ENCODE peak calls at places on chromosomes 5 and 9, in ten cellular contexts. V is cardiac muscle cell; K is HFF-Myc; Y is stimulated activated CD4-positive, alpha-beta T cell treated with anti-CD3 and anti-CD28 coated beads, Interleukin-1b, Interleukin-23, amount 100 ng/mL, for 24 hours; F is activated T-cell treated with anti-CD3 and anti-CD28 coated beads for 48 hours; A is endothelial cell; H is mucosa of descending colon; N is Caco-2; G is Calu3; E is LoVo. S is an unnamed sample.

GRCh38 chr9:3743901-3744413 is 218.2 kb upstream of the RFX3 start:
- DNase-seq in V (no peak), K (no peak), Y (no peak), F (no peak), A (no peak), H (no peak), N (no peak), G (no peak), E (no peak), S (peak; percentile 42)

GRCh38 chr9:92781902-92782301 is 17.3 kb upstream of the BICD2 start:
- DNase-seq in V (no peak), K (no peak), Y (no peak), F (no peak), A (no peak), H (no peak), N (no peak), G (peak; percentile 21), E (no peak), S (no peak)

GRCh38 chr5:75610201-75610600 is 1.1 kb upstream of the ANKDD1B start:
- DNase-seq in V (no peak), K (no peak), Y (no peak), F (no peak), A (no peak), H (no peak), N (no peak), G (no peak), E (peak; percentile 41), S (no peak)

GRCh38 chr9:16821344-16821743 is 49.1 kb downstream of the BNC2 start:
- DNase-seq in V (no peak), K (no peak), Y (no peak), F (no peak), A (no peak), H (no peak), N (no peak), G (no peak), E (no peak), S (no peak)

GRCh38 chr9:35842020-35842745 is 13.2 kb downstream of the TMEM8B start:
- DNase-seq in V (no peak), K (no peak), Y (no peak), F (no peak), A (no peak), H (no peak), N (no peak), G (no peak), E (no peak), S (no peak)

GRCh38 chr5:103598997-103599556 is 36.5 kb upstream of the NUDT12 start:
- DNase-seq in V (no peak), K (no peak), Y (no peak), F (no peak), A (no peak), H (no peak), N (no peak), G (no peak), E (no peak), S (no peak)

GRCh38 chr5:151406322-151406947 is 41.0 kb upstream of the SLC36A1 start:
- DNase-seq in V (peak; percentile 5), K (no peak), Y (no peak), F (no peak), A (no peak), H (no peak), N (no peak), G (peak; percentile 16), E (peak; percentile 12), S (no peak)

GRCh38 chr5:10520716-10521115 is 43.2 kb upstream of the ANKRD33B start:
- DNase-seq in V (peak; percentile 27), K (no peak), Y (no peak), F (no peak), A (no peak), H (no peak), N (no peak), G (no peak), E (no peak), S (no peak)

GRCh38 chr5:27472000-27472763 is 433.8 kb upstream of the CDH9 start:
- DNase-seq in V (peak; percentile 2), K (peak; percentile 70), Y (no peak), F (no peak), A (peak; percentile 65), H (no peak), N (peak; percentile 23), G (peak; percentile 2), E (peak; percentile 95), S (peak; percentile 3)